ENCODE peak calls at places on chromosome 20, in six cellular contexts. U is neuronal stem cell; J is cardiac muscle cell; Y is DND-41; R is astrocyte; S is CD8-positive, alpha-beta T cell. W is an unnamed sample. For H3K4me1, the result is how much of the 10 kb centered on the place peaks cover.

GRCh38 chr20:44646023-44646640 is 5.4 kb downstream of the ADA start:
- DNase-seq in S (peak), J (no peak), R (peak), Y (peak), U (peak), W (no peak)

GRCh38 chr20:41275181-41275793 is 42.2 kb downstream of the ZHX3 start:
- DNase-seq in S (no peak), Y (no peak), U (no peak), R (peak), J (no peak), W (no peak)

GRCh38 chr20:12535770-12536169 is 473.0 kb upstream of the SPTLC3 start:
- DNase-seq in U (no peak), J (no peak), Y (no peak), S (no peak), R (no peak), W (no peak)

GRCh38 chr20:41094656-41095055 is 42.7 kb upstream of the PLCG1 start:
- DNase-seq in U (no peak), R (peak), J (no peak), Y (no peak), S (no peak), W (no peak)

GRCh38 chr20:44629017-44629385 is 22.5 kb downstream of the ADA start:
- DNase-seq in Y (no peak), S (no peak), U (no peak), J (no peak), R (no peak), W (no peak)

GRCh38 chr20:3141757-3142156 is 17.9 kb downstream of the FASTKD5 start:
- DNase-seq in U (no peak), S (no peak), R (no peak), Y (no peak), J (no peak), W (no peak)

GRCh38 chr20:43955244-43956191 is 40.9 kb downstream of the TOX2 start:
- DNase-seq in Y (peak), J (no peak), S (no peak), R (peak), U (no peak), W (peak)

GRCh38 chr20:3661836-3662665 is 1.1 kb downstream of the GFRA4 start:
- DNase-seq in U (no peak), Y (no peak), S (no peak), J (no peak), R (no peak), W (no peak)

GRCh38 chr20:56989516-56989915 is 276.9 kb downstream of the BMP7 start:
- DNase-seq in J (no peak), U (no peak), S (no peak), R (peak), Y (no peak), W (no peak)

GRCh38 chr20:54822407-54822806 is 347.0 kb downstream of the DOK5 start:
- DNase-seq in S (no peak), Y (no peak), U (no peak), R (no peak), J (no peak), W (no peak)

GRCh38 chr20:52246366-52246765 is 54.8 kb upstream of the ZFP64 start:
- DNase-seq in R (no peak), Y (no peak), J (no peak), S (no peak), U (no peak), W (no peak)

GRCh38 chr20:38651562-38651961 is 50.0 kb downstream of the ARHGAP40 start:
- DNase-seq in R (no peak), J (no peak), U (no peak), Y (no peak), S (no peak), W (no peak)

GRCh38 chr20:8244637-8245036 is 112.6 kb downstream of the PLCB1 start:
- DNase-seq in Y (no peak), S (no peak), J (no peak), U (no peak), R (peak), W (no peak)

GRCh38 chr20:50820515-50821256 is 25.8 kb downstream of the BCAS4 start:
- DNase-seq in Y (no peak), R (no peak), S (no peak), U (no peak), J (no peak), W (no peak)

GRCh38 chr20:3843490-3843889 is 3.1 kb upstream of the MAVS start:
- DNase-seq in J (no peak), R (peak), U (no peak), Y (no peak), S (no peak), W (no peak)

GRCh38 chr20:7770578-7770977 is 169.7 kb downstream of the HAO1 start:
- DNase-seq in U (no peak), J (no peak), Y (peak), R (peak), S (no peak), W (no peak)

GRCh38 chr20:38609828-38610227 is 8.2 kb downstream of the ARHGAP40 start:
- DNase-seq in Y (no peak), U (no peak), J (no peak), R (no peak), S (no peak), W (no peak)

GRCh38 chr20:17896771-17897369 is 71.7 kb downstream of the SNX5 start:
- DNase-seq in J (no peak), U (no peak), S (no peak), Y (no peak), R (no peak), W (no peak)

GRCh38 chr20:23148721-23149570 is 62.8 kb upstream of the CD93 start:
- DNase-seq in U (no peak), Y (no peak), J (no peak), R (no peak), S (peak), W (no peak)

GRCh38 chr20:12414446-12415274 is 497.0 kb downstream of the BTBD3 start:
- DNase-seq in Y (no peak), S (no peak), R (no peak), J (peak), U (no peak), W (no peak)

GRCh38 chr20:43895235-43895634 is 19.4 kb upstream of the TOX2 start:
- DNase-seq in Y (no peak), S (no peak), J (no peak), R (peak), U (no peak), W (no peak)

GRCh38 chr20:32522775-32523612 is 62.1 kb downstream of the NOL4L start:
- DNase-seq in S (no peak), J (no peak), U (no peak), Y (no peak), R (no peak), W (no peak)

GRCh38 chr20:32523613-32524218 is 61.4 kb downstream of the NOL4L start:
- DNase-seq in Y (no peak), U (no peak), J (no peak), R (no peak), S (no peak), W (no peak)

GRCh38 chr20:32520927-32521203 is 64.3 kb downstream of the NOL4L start:
- DNase-seq in S (no peak), R (no peak), Y (no peak), J (no peak), U (no peak), W (no peak)

GRCh38 chr20:32522525-32522774 is 62.7 kb downstream of the NOL4L start:
- DNase-seq in J (no peak), U (no peak), R (no peak), Y (no peak), S (no peak), W (no peak)

GRCh38 chr20:32521780-32522524 is 63.2 kb downstream of the NOL4L start:
- DNase-seq in U (peak), J (peak), S (peak), R (no peak), Y (peak), W (peak)
- H3K4me1 ChIP-seq in U (under half), J (under half), S (half or more), R (under half), Y (under half), W (half or more)

GRCh38 chr20:33822423-33822822 is 11.3 kb downstream of the CHMP4B start:
- DNase-seq in J (no peak), S (no peak), U (no peak), Y (no peak), R (no peak), W (no peak)
- H3K4me1 ChIP-seq in J (under half), S (under half), U (under half), Y (under half), R (under half), W (under half)

GRCh38 chr20:62370807-62371587 is 3.9 kb upstream of the LAMA5 start:
- DNase-seq in R (no peak), J (no peak), S (no peak), U (no peak), Y (no peak), W (no peak)

GRCh38 chr20:62368303-62368628 is 1.2 kb upstream of the LAMA5 start:
- DNase-seq in S (no peak), R (no peak), J (no peak), U (no peak), Y (no peak), W (no peak)

GRCh38 chr20:62370115-62370806 is 3.1 kb upstream of the LAMA5 start:
- DNase-seq in J (no peak), Y (no peak), R (peak), S (no peak), U (no peak), W (no peak)

GRCh38 chr20:62368629-62369507 is 1.8 kb upstream of the LAMA5 start:
- DNase-seq in J (peak), U (peak), Y (no peak), R (no peak), S (no peak), W (no peak)

DNA sequence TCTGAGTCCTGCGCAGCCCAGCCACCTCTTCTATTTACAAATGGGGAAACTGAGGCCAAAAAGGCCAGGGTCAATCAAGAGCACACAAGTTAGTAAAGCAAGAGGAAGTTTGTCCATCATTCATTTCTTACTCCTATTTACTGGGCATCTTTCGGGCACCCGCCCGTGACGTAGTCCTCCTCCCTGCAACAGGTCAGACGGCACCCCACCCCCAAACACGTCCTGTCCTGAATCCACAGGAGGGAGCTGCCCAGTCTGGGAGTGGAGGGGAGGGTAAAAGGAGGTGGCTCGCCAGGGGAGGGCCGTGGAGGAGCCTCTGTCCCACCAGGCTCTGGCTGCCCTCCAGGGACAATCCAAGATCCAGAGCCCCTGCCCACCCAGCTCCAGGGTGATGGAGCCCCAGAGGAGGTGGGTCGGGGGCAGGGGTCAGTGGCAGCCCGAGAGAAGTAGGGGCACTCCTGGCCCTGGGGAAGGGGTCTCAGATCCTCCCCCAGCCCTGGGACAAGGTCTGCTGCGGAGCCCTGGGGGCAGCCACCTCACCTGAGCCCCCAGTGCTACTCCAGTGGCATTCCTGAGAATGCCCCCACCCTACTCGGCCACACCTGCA is 2.5 kb upstream of the LAMA5 start:
- DNase-seq in J (no peak), R (no peak), U (no peak), Y (no peak), S (no peak), W (no peak)
- H3K4me1 ChIP-seq in J (half or more), R (half or more), U (under half), Y (under half), S (under half), W (under half)

GRCh38 chr20:61577065-61577464 is 325.0 kb downstream of the CDH4 start:
- DNase-seq in R (no peak), S (no peak), U (no peak), Y (no peak), J (no peak), W (no peak)

GRCh38 chr20:61581825-61582188 is 329.7 kb downstream of the CDH4 start:
- DNase-seq in U (no peak), R (no peak), S (no peak), J (no peak), Y (no peak), W (no peak)

GRCh38 chr20:61582196-61582923 is 330.3 kb downstream of the CDH4 start:
- DNase-seq in R (no peak), U (no peak), Y (no peak), S (no peak), J (no peak), W (no peak)

GRCh38 chr20:61580958-61581824 is 329.1 kb downstream of the CDH4 start:
- DNase-seq in S (no peak), Y (no peak), R (no peak), U (no peak), J (no peak), W (no peak)

GRCh38 chr20:61579908-61580307 is 327.8 kb downstream of the CDH4 start:
- DNase-seq in S (no peak), J (no peak), Y (no peak), U (no peak), R (no peak), W (no peak)
- H3K4me1 ChIP-seq in S (under half), J (under half), Y (under half), U (under half), R (under half), W (under half)

GRCh38 chr20:1382670-1383069 is 10.2 kb downstream of the FKBP1A start:
- DNase-seq in Y (no peak), J (no peak), U (no peak), R (no peak), S (no peak), W (no peak)
- H3K4me1 ChIP-seq in Y (under half), J (under half), U (under half), R (under half), S (half or more), W (half or more)

GRCh38 chr20:63640086-63640485 is 13.1 kb downstream of the STMN3 start:
- DNase-seq in R (no peak), J (no peak), Y (no peak), U (no peak), S (peak), W (no peak)
- H3K4me1 ChIP-seq in R (under half), J (under half), Y (under half), U (under half), S (under half), W (under half)

GRCh38 chr20:33719277-33719988 is 677 bp downstream of the PXMP4 start:
- DNase-seq in U (no peak), J (no peak), Y (no peak), R (no peak), S (no peak), W (no peak)
- H3K4me1 ChIP-seq in U (under half), J (under half), Y (under half), R (under half), S (under half), W (under half)

GRCh38 chr20:9397928-9398327 is 116.5 kb upstream of the LAMP5 start:
- DNase-seq in R (no peak), J (no peak), U (no peak), Y (no peak), S (no peak), W (no peak)
- H3K4me1 ChIP-seq in R (under half), J (under half), U (under half), Y (under half), S (under half), W (under half)

DNA sequence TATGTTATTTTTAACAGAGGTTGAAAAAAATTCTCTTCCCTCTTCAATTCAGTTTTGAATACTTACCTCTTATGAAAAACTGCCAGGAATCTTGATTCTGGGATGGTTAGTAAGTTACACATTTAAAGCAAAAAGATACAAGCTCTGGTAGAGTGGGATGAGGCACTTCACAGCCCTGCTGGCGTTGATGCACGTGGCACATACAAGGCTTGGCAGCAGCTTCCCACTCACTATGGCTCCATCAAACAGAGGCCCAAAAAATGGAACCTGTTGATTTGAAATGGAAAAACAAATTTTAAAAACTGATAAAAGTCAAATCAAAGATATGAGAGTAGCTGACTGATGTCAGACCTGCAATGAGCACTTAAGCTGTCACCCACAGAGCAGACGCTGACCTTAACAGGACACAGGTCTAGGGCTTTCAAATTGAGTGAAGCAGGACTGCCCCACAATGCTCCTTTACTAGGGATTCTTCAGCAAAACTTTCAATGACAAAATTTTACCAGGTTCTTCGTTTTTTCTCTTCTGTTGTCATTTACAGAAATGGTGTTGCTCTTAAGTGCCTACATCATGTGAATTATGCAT is 104.9 kb downstream of the INSM1 start:
- DNase-seq in J (peak), S (no peak), U (no peak), Y (no peak), R (no peak), W (no peak)
- H3K4me1 ChIP-seq in J (under half), S (under half), U (under half), Y (under half), R (under half), W (under half)

GRCh38 chr20:49281059-49281912 is 3.4 kb upstream of the ZNFX1 start:
- DNase-seq in R (peak), J (no peak), Y (no peak), U (no peak), S (no peak), W (no peak)
- H3K4me1 ChIP-seq in R (half or more), J (under half), Y (half or more), U (under half), S (half or more), W (half or more)

W was measured in CD8-positive, alpha-beta memory T cell.